ENCODE peak calls at places on chromosomes 3 and 15, in four cellular contexts. W is activated CD8-positive, alpha-beta memory T cell treated with anti-CD3 and anti-CD28 coated beads for 4 hours; A is activated T-helper 1 cell treated with anti-CD3 and anti-CD28 coated beads, Interleukin-2, amount 50 U/mL, for 16 hours; R is HT-29. V is an unnamed sample.
A peak's percentile ranks its signal among the peaks of the same experiment; 100 is the strongest.

GRCh38 chr3:124078978-124079911 is 87.3 kb upstream of the ROPN1 start:
- DNase-seq in A (no peak), W (no peak), R (peak; percentile 77), V (peak; percentile 40)

GRCh38 chr3:122688996-122689395 is 8.4 kb downstream of the PARP14 start:
- DNase-seq in W (no peak), R (no peak), A (no peak), V (no peak)

GRCh38 chr15:40936709-40937666 is 7.8 kb downstream of the DLL4 start:
- DNase-seq in R (no peak), W (no peak), A (no peak), V (peak; percentile 50)

GRCh38 chr15:79849789-79850188 is 47.0 kb downstream of the MTHFS start:
- DNase-seq in A (no peak), W (no peak), R (peak; percentile 47), V (peak; percentile 12)

GRCh38 chr3:67458406-67458805 is 196.0 kb downstream of the SUCLG2 start:
- DNase-seq in W (no peak), A (no peak), R (no peak), V (no peak)

GRCh38 chr3:54713455-54713854 is 214.4 kb downstream of the LRTM1 start:
- DNase-seq in R (no peak), A (no peak), W (no peak), V (no peak)

GRCh38 chr3:4802903-4803302 is 176.3 kb upstream of the BHLHE40 start:
- DNase-seq in A (no peak), W (no peak), R (no peak), V (no peak)

GRCh38 chr3:124557433-124558232 is 172.6 kb upstream of the UMPS start:
- DNase-seq in R (no peak), W (no peak), A (no peak), V (no peak)

GRCh38 chr3:191959876-191960418 is 499.0 kb downstream of the PYDC2 start:
- DNase-seq in W (no peak), R (no peak), A (no peak), V (no peak)

GRCh38 chr15:82571722-82572222 is 31.5 kb upstream of the RPS17 start:
- DNase-seq in W (no peak), R (no peak), A (no peak), V (no peak)

GRCh38 chr3:42803800-42804112 is 534 bp downstream of the HIGD1A start:
- DNase-seq in A (no peak), W (no peak), R (peak; percentile 46), V (peak; percentile 31)

GRCh38 chr15:41896566-41896965 is 2.7 kb upstream of the SPTBN5 start:
- DNase-seq in R (no peak), A (no peak), W (no peak), V (no peak)

GRCh38 chr3:44913868-44914468 is 39.6 kb downstream of the TGM4 start:
- DNase-seq in R (peak; percentile 85), W (peak; percentile 11), A (peak; percentile 31), V (peak; percentile 60)

GRCh38 chr3:50503504-50503903 is at the start of gene CACNA2D2:
- DNase-seq in R (peak; percentile 5), W (peak; percentile 35), A (peak; percentile 35), V (no peak)

GRCh38 chr15:31434418-31435255 is 108.0 kb downstream of the KLF13 start:
- DNase-seq in W (peak; percentile 74), A (peak; percentile 71), R (no peak), V (no peak)

GRCh38 chr3:150220791-150221190 is 187.3 kb upstream of the TSC22D2 start:
- DNase-seq in W (no peak), A (no peak), R (no peak), V (no peak)

GRCh38 chr3:107001635-107002034 is 375.6 kb upstream of the CCDC54 start:
- DNase-seq in W (no peak), A (no peak), R (no peak), V (no peak)

GRCh38 chr15:63948971-63949370 is 97.3 kb downstream of the DAPK2 start:
- DNase-seq in R (no peak), A (no peak), W (no peak), V (no peak)

GRCh38 chr15:101121511-101122090 is 130.2 kb downstream of the CHSY1 start:
- DNase-seq in W (no peak), R (peak; percentile 16), A (no peak), V (no peak)

GRCh38 chr15:84570164-84570692 is 30.6 kb upstream of the ZSCAN2 start:
- DNase-seq in A (peak; percentile 32), R (peak; percentile 45), W (no peak), V (no peak)

GRCh38 chr3:108292905-108293328 is 3.4 kb upstream of the HHLA2 start:
- DNase-seq in W (no peak), R (no peak), A (no peak), V (no peak)

GRCh38 chr3:28117598-28117997 is 123.8 kb upstream of the CMC1 start:
- DNase-seq in R (no peak), A (no peak), W (no peak), V (no peak)

GRCh38 chr3:126355777-126356372 is 1.3 kb downstream of the KLF15 start:
- DNase-seq in A (no peak), W (no peak), R (peak; percentile 78), V (peak; percentile 94)

GRCh38 chr15:26065723-26066122 is 202.6 kb upstream of the ATP10A start:
- DNase-seq in R (no peak), W (no peak), A (no peak), V (no peak)

GRCh38 chr3:13545952-13546454 is 2.9 kb upstream of the FBLN2 start:
- DNase-seq in A (no peak), R (no peak), W (no peak), V (no peak)

GRCh38 chr15:64224508-64224907 is 61.7 kb upstream of the PPIB start:
- DNase-seq in R (peak; percentile 35), W (no peak), A (no peak), V (peak; percentile 10)

GRCh38 chr15:94972314-94972713 is 741.0 kb downstream of the MCTP2 start:
- DNase-seq in R (no peak), W (no peak), A (no peak), V (no peak)

GRCh38 chr15:78405336-78405924 is 32.6 kb upstream of the IREB2 start:
- DNase-seq in A (no peak), W (no peak), R (no peak), V (no peak)

GRCh38 chr3:38059148-38059547 is 20.1 kb downstream of the DLEC1 start:
- DNase-seq in W (no peak), R (no peak), A (no peak), V (no peak)

GRCh38 chr3:77370413-77370812 is 330.5 kb downstream of the ROBO2 start:
- DNase-seq in A (no peak), R (peak; percentile 4), W (no peak), V (no peak)

GRCh38 chr3:58296269-58296668 is 9.8 kb upstream of the RPP14 start:
- DNase-seq in W (no peak), A (no peak), R (no peak), V (no peak)

GRCh38 chr3:128170866-128171516 is 17.7 kb downstream of the EEFSEC start:
- DNase-seq in R (peak; percentile 92), A (no peak), W (no peak), V (peak; percentile 91)

V was measured in HepG2.